ENCODE peak calls at places on chromosomes 16 and 17, in five cellular contexts. Y is pancreas, C is right lobe of liver, A is IMR-90, I is right cardiac atrium. P is an unnamed sample.

GRCh38 chr16:22313141-22313781 is 16.1 kb downstream of the POLR3E start:
- DNase-seq in Y (no peak), C (no peak), A (no peak), I (no peak), P (no peak)

GRCh38 chr16:27625050-27625697 is 75.2 kb downstream of the KATNIP start:
- DNase-seq in Y (no peak), C (no peak), A (peak; percentile 26), I (no peak), P (no peak)

GRCh38 chr17:69711504-69711903 is 297.0 kb downstream of the MAP2K6 start:
- DNase-seq in Y (no peak), C (no peak), A (no peak), I (no peak), P (no peak)

GRCh38 chr17:5194346-5194745 is 2.7 kb upstream of the ZNF594 start:
- DNase-seq in Y (no peak), C (no peak), A (no peak), I (no peak), P (no peak)

GRCh38 chr17:9183297-9183696 is 162.0 kb downstream of the NTN1 start:
- DNase-seq in Y (no peak), C (no peak), A (no peak), I (no peak), P (no peak)

GRCh38 chr16:18983565-18984424 is at the start of gene TMC7:
- DNase-seq in Y (peak; percentile 84), C (peak; percentile 85), A (peak; percentile 79), I (peak; percentile 89), P (peak; percentile 95)

GRCh38 chr17:46179375-46179999 is 13.7 kb downstream of the KANSL1 start:
- DNase-seq in Y (no peak), C (no peak), A (no peak), I (no peak), P (no peak)

GRCh38 chr17:43118679-43119615 is 6.2 kb downstream of the BRCA1 start:
- DNase-seq in Y (no peak), C (no peak), A (peak; percentile 17), I (no peak), P (no peak)

GRCh38 chr16:54355251-54355650 is 68.7 kb upstream of the IRX3 start:
- DNase-seq in Y (no peak), C (no peak), A (peak; percentile 13), I (no peak), P (no peak)

GRCh38 chr17:75090871-75091854 is 3.4 kb downstream of the SLC16A5 start:
- DNase-seq in Y (no peak), C (peak; percentile 84), A (no peak), I (peak; percentile 79), P (no peak)

GRCh38 chr16:22366889-22367288 is 7.5 kb downstream of the CDR2 start:
- DNase-seq in Y (no peak), C (no peak), A (no peak), I (no peak), P (no peak)

GRCh38 chr16:82137819-82138177 is 32.2 kb downstream of the MPHOSPH6 start:
- DNase-seq in Y (no peak), C (no peak), A (no peak), I (no peak), P (no peak)

GRCh38 chr17:27670791-27671590 is 40.0 kb downstream of the LGALS9 start:
- DNase-seq in Y (no peak), C (peak; percentile 36), A (no peak), I (no peak), P (peak; percentile 10)

GRCh38 chr17:76452102-76452645 is 778 bp downstream of the UBE2O start:
- DNase-seq in Y (peak; percentile 82), C (no peak), A (no peak), I (peak; percentile 60), P (no peak)

GRCh38 chr16:88014201-88014781 is 63.1 kb downstream of the BANP start:
- DNase-seq in Y (no peak), C (no peak), A (peak; percentile 77), I (no peak), P (peak; percentile 23)

GRCh38 chr17:10628756-10629155 is 28.4 kb downstream of the MYH3 start:
- DNase-seq in Y (no peak), C (no peak), A (no peak), I (no peak), P (no peak)

GRCh38 chr17:9928601-9929341 is 23.7 kb upstream of the RCVRN start:
- DNase-seq in Y (no peak), C (peak; percentile 11), A (peak; percentile 96), I (no peak), P (no peak)

GRCh38 chr16:81376880-81377279 is 62.1 kb downstream of the GAN start:
- DNase-seq in Y (no peak), C (no peak), A (no peak), I (no peak), P (no peak)

GRCh38 chr17:28901866-28902818 is 737 bp downstream of the DHRS13 start:
- DNase-seq in Y (peak; percentile 81), C (peak; percentile 73), A (no peak), I (peak; percentile 81), P (no peak)

GRCh38 chr16:86974120-86974519 is 343.1 kb downstream of the C16orf95 start:
- DNase-seq in Y (no peak), C (no peak), A (no peak), I (no peak), P (no peak)

GRCh38 chr16:75580-76501 is 2.2 kb upstream of the MPG start:
- DNase-seq in Y (peak; percentile 69), C (no peak), A (peak; percentile 86), I (peak; percentile 93), P (no peak)

GRCh38 chr16:54937673-54938350 is 7.1 kb downstream of the IRX5 start:
- DNase-seq in Y (no peak), C (no peak), A (no peak), I (peak; percentile 50), P (no peak)

GRCh38 chr17:79188048-79188447 is 113.4 kb downstream of the ENGASE start:
- DNase-seq in Y (no peak), C (no peak), A (no peak), I (no peak), P (no peak)

GRCh38 chr17:3890082-3890892 is 2.6 kb downstream of the CAMKK1 start:
- DNase-seq in Y (no peak), C (no peak), A (peak; percentile 91), I (peak; percentile 89), P (peak; percentile 65)

GRCh38 chr17:68344701-68345136 is 53.4 kb downstream of the ARSG start:
- DNase-seq in Y (no peak), C (no peak), A (no peak), I (no peak), P (no peak)

GRCh38 chr16:66390346-66391108 is 24.0 kb downstream of the CDH5 start:
- DNase-seq in Y (no peak), C (no peak), A (no peak), I (no peak), P (no peak)

GRCh38 chr17:2122641-2123302 is 67.9 kb downstream of the HIC1 start:
- DNase-seq in Y (peak; percentile 40), C (peak; percentile 84), A (peak; percentile 87), I (peak; percentile 90), P (peak; percentile 54)

GRCh38 chr17:3886776-3887175 is 6.1 kb downstream of the CAMKK1 start:
- DNase-seq in Y (no peak), C (no peak), A (no peak), I (peak; percentile 63), P (no peak)

GRCh38 chr17:7391307-7391706 is 3.0 kb downstream of the PLSCR3 start:
- DNase-seq in Y (no peak), C (no peak), A (no peak), I (peak; percentile 6), P (no peak)

GRCh38 chr17:67054011-67054591 is 9.7 kb downstream of the CACNG1 start:
- DNase-seq in Y (no peak), C (no peak), A (no peak), I (no peak), P (no peak)

GRCh38 chr17:61129876-61130275 is 269.8 kb upstream of the TBX2 start:
- DNase-seq in Y (no peak), C (no peak), A (peak; percentile 68), I (no peak), P (no peak)

DNA sequence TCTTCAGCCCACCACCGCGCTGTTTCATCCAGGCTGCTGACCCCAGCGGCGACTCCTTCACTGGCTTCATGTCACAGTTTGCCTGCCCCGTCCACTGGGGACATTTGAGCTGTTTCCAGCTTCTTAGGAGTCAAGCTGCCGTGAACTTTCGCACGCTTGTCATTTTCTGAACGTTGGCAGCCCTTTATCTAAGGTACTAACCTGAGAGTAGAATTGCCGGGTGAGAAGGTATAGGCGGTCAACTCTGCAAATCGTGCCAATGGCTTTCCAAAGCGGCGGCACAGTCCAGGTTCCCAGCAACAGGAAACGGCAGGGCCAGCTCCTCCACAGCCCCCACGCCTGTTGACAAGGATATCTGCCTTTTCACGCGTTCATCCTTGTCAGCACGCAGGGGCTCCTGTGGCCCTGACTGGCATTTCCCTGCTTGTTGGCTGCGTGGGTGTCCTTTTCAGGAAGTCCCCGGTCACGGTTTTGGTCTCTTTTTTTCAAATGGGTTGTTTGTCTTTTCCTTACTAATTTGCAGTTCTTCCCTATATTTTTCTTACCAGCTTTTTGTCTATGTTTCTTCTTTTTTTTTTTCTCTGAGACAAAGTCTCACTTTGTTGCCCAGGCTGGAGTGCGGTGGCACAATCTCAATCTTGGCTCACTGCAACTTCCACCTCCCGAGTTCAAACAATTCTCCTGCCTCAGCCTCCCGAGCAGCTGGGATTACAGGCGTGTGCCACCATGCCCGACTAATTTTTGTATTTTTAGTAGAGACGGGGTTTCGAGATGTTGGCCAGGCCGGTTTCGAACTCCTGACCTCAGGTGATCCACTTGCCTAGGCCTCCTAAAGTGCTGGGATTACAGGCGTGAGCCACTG is 1.3 kb downstream of the UTS2R start:
- DNase-seq in Y (peak; percentile 70), C (peak; percentile 8), A (no peak), I (peak; percentile 75), P (no peak)
- H3K27ac ChIP-seq in Y (no peak overlapping the region), C (no peak overlapping the region), A (no peak overlapping the region), I (no peak overlapping the region), P (no peak overlapping the region)

DNA sequence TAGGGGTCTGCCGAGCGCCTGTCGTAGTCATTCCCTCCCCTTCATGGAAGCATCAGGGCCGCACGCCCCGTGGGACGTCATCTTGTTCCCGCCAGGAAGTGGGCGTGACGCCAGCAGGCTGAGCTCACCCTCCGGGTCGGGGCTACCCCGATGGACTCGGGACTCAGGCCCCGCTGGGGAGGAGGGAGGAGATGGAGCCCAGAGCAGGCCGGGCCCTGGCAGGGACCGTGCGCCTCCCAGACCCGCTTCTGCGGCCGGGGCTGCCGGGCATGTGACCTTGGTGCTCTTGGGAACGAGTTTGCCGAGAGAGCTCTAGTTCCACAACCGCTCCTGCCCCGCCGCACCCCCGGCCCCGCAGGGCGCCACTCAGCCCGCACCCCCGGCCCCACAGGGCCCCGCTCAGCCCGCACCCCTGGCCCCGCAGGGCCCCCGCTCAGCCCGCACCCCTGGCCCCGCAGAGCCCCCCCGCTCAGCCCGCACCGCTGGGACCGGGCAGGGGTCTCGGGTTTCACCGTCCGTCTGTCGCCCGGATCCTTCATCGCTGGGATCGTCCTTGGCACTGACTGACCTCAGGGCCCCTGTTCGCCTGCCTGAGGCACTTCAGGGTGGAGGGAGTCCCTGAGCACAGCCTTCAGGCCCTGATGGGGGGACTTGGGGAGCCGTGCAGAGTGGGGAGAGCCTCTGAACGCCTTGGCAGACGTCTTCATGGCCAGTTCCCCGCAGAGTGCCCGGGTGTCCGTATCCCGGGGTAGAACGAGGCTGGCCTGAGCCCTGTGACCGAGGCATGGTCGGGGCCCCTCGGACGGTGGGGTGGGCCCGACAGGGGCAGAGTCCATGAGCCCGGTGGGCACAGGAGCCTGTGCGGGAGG is 5.8 kb downstream of the CACNA1H start:
- DNase-seq in Y (no peak), C (no peak), A (peak; percentile 47), I (peak; percentile 91), P (no peak)
- H3K27me3 ChIP-seq in Y (peaks cover 6% of the 10 kb centered on the region), C (peaks cover 3% of the 10 kb centered on the region), A (peaks cover 13% of the 10 kb centered on the region), I (no peaks in the 10 kb centered on the region), P (peaks cover 22% of the 10 kb centered on the region)

GRCh38 chr16:4637501-4638166 is 13.0 kb downstream of the MGRN1 start:
- DNase-seq in Y (no peak), C (no peak), A (no peak), I (peak; percentile 64), P (peak; percentile 39)
- H3K27ac ChIP-seq in Y (no peak overlapping the region), C (no peak overlapping the region), A (no peak overlapping the region), I (no peak overlapping the region), P (peak overlapping the region; percentile 45)

GRCh38 chr16:2795714-2796143 is 2.5 kb upstream of the PRSS41 start:
- DNase-seq in Y (peak; percentile 3), C (peak; percentile 1), A (no peak), I (no peak), P (no peak)
- H3K27me3 ChIP-seq in Y (no peaks in the 10 kb centered on the region), C (no peaks in the 10 kb centered on the region), A (peaks cover 24% of the 10 kb centered on the region), I (no peaks in the 10 kb centered on the region), P (peaks cover 9% of the 10 kb centered on the region)

P was measured in dorsolateral prefrontal cortex.